ENCODE peak calls at places on chromosomes 16 and 17, in ten cellular contexts. One of them, this sample, is unnamed.

GRCh38 chr16:86195863-86196630 is 297.1 kb downstream of the IRF8 start:
- DNase-seq in ACHN: no peak
- DNase-seq in T-helper 1 cell: no peak
- DNase-seq in activated CD4-positive, alpha-beta T cell treated with anti-CD3 and anti-CD28 coated beads for 36 hours: no peak
- DNase-seq in natural killer cell: no peak
- DNase-seq in hepatic stellate cell: no peak
- DNase-seq in activated T-helper 1 cell treated with anti-CD3 and anti-CD28 coated beads, Interleukin-12 subunit alpha, Interleukin-12 subunit beta, Interleukin-2, Interleukin-4 antibody, amounts not matched to agents 30 ng/mL and 10 ng/mL and 1 ng/mL, durations not matched to agents 14 hours and 24 hours and 36 hours: no peak
- DNase-seq in HEK293T: no peak
- DNase-seq in H9: peak
- DNase-seq in NCI-H1105: no peak
- DNase-seq in this sample: peak

GRCh38 chr17:37787055-37787720 is 42.3 kb upstream of the HNF1B start:
- DNase-seq in ACHN: peak
- DNase-seq in T-helper 1 cell: no peak
- DNase-seq in activated CD4-positive, alpha-beta T cell treated with anti-CD3 and anti-CD28 coated beads for 36 hours: no peak
- DNase-seq in natural killer cell: no peak
- DNase-seq in hepatic stellate cell: no peak
- DNase-seq in activated T-helper 1 cell treated with anti-CD3 and anti-CD28 coated beads, Interleukin-12 subunit alpha, Interleukin-12 subunit beta, Interleukin-2, Interleukin-4 antibody, amounts not matched to agents 30 ng/mL and 10 ng/mL and 1 ng/mL, durations not matched to agents 14 hours and 24 hours and 36 hours: no peak
- DNase-seq in HEK293T: no peak
- DNase-seq in H9: no peak
- DNase-seq in NCI-H1105: no peak
- DNase-seq in this sample: no peak

GRCh38 chr17:32007463-32008298 is 498 bp downstream of the LRRC37B start:
- DNase-seq in ACHN: peak
- DNase-seq in T-helper 1 cell: peak
- DNase-seq in activated CD4-positive, alpha-beta T cell treated with anti-CD3 and anti-CD28 coated beads for 36 hours: peak
- DNase-seq in natural killer cell: peak
- DNase-seq in hepatic stellate cell: peak
- DNase-seq in activated T-helper 1 cell treated with anti-CD3 and anti-CD28 coated beads, Interleukin-12 subunit alpha, Interleukin-12 subunit beta, Interleukin-2, Interleukin-4 antibody, amounts not matched to agents 30 ng/mL and 10 ng/mL and 1 ng/mL, durations not matched to agents 14 hours and 24 hours and 36 hours: peak
- DNase-seq in HEK293T: peak
- DNase-seq in H9: peak
- DNase-seq in NCI-H1105: peak
- DNase-seq in this sample: no peak

GRCh38 chr16:1121009-1121408 is 25.0 kb upstream of the C1QTNF8 start:
- DNase-seq in ACHN: no peak
- DNase-seq in T-helper 1 cell: no peak
- DNase-seq in activated CD4-positive, alpha-beta T cell treated with anti-CD3 and anti-CD28 coated beads for 36 hours: no peak
- DNase-seq in natural killer cell: no peak
- DNase-seq in hepatic stellate cell: no peak
- DNase-seq in activated T-helper 1 cell treated with anti-CD3 and anti-CD28 coated beads, Interleukin-12 subunit alpha, Interleukin-12 subunit beta, Interleukin-2, Interleukin-4 antibody, amounts not matched to agents 30 ng/mL and 10 ng/mL and 1 ng/mL, durations not matched to agents 14 hours and 24 hours and 36 hours: no peak
- DNase-seq in HEK293T: no peak
- DNase-seq in H9: no peak
- DNase-seq in NCI-H1105: no peak
- DNase-seq in this sample: no peak

GRCh38 chr17:68460715-68461114 is 3.4 kb upstream of the WIPI1 start:
- DNase-seq in ACHN: no peak
- DNase-seq in T-helper 1 cell: no peak
- DNase-seq in activated CD4-positive, alpha-beta T cell treated with anti-CD3 and anti-CD28 coated beads for 36 hours: peak
- DNase-seq in natural killer cell: peak
- DNase-seq in hepatic stellate cell: no peak
- DNase-seq in activated T-helper 1 cell treated with anti-CD3 and anti-CD28 coated beads, Interleukin-12 subunit alpha, Interleukin-12 subunit beta, Interleukin-2, Interleukin-4 antibody, amounts not matched to agents 30 ng/mL and 10 ng/mL and 1 ng/mL, durations not matched to agents 14 hours and 24 hours and 36 hours: peak
- DNase-seq in HEK293T: no peak
- DNase-seq in H9: no peak
- DNase-seq in NCI-H1105: no peak
- DNase-seq in this sample: no peak

GRCh38 chr17:76032780-76033108 is 5.6 kb upstream of the EVPL start:
- DNase-seq in ACHN: no peak
- DNase-seq in T-helper 1 cell: no peak
- DNase-seq in activated CD4-positive, alpha-beta T cell treated with anti-CD3 and anti-CD28 coated beads for 36 hours: no peak
- DNase-seq in natural killer cell: no peak
- DNase-seq in hepatic stellate cell: no peak
- DNase-seq in activated T-helper 1 cell treated with anti-CD3 and anti-CD28 coated beads, Interleukin-12 subunit alpha, Interleukin-12 subunit beta, Interleukin-2, Interleukin-4 antibody, amounts not matched to agents 30 ng/mL and 10 ng/mL and 1 ng/mL, durations not matched to agents 14 hours and 24 hours and 36 hours: no peak
- DNase-seq in HEK293T: no peak
- DNase-seq in H9: no peak
- DNase-seq in NCI-H1105: no peak
- DNase-seq in this sample: no peak

GRCh38 chr17:31202968-31203367 is 94.1 kb downstream of the OMG start:
- DNase-seq in ACHN: no peak
- DNase-seq in T-helper 1 cell: no peak
- DNase-seq in activated CD4-positive, alpha-beta T cell treated with anti-CD3 and anti-CD28 coated beads for 36 hours: no peak
- DNase-seq in natural killer cell: no peak
- DNase-seq in hepatic stellate cell: no peak
- DNase-seq in activated T-helper 1 cell treated with anti-CD3 and anti-CD28 coated beads, Interleukin-12 subunit alpha, Interleukin-12 subunit beta, Interleukin-2, Interleukin-4 antibody, amounts not matched to agents 30 ng/mL and 10 ng/mL and 1 ng/mL, durations not matched to agents 14 hours and 24 hours and 36 hours: no peak
- DNase-seq in HEK293T: no peak
- DNase-seq in H9: no peak
- DNase-seq in NCI-H1105: no peak
- DNase-seq in this sample: no peak

GRCh38 chr16:27431773-27432599 is 30.0 kb downstream of the IL21R start:
- DNase-seq in ACHN: no peak
- DNase-seq in T-helper 1 cell: no peak
- DNase-seq in activated CD4-positive, alpha-beta T cell treated with anti-CD3 and anti-CD28 coated beads for 36 hours: peak
- DNase-seq in natural killer cell: peak
- DNase-seq in hepatic stellate cell: no peak
- DNase-seq in activated T-helper 1 cell treated with anti-CD3 and anti-CD28 coated beads, Interleukin-12 subunit alpha, Interleukin-12 subunit beta, Interleukin-2, Interleukin-4 antibody, amounts not matched to agents 30 ng/mL and 10 ng/mL and 1 ng/mL, durations not matched to agents 14 hours and 24 hours and 36 hours: no peak
- DNase-seq in HEK293T: peak
- DNase-seq in H9: peak
- DNase-seq in NCI-H1105: no peak
- DNase-seq in this sample: no peak

GRCh38 chr17:55319933-55320593 is 55.3 kb downstream of the HLF start:
- DNase-seq in ACHN: no peak
- DNase-seq in T-helper 1 cell: no peak
- DNase-seq in activated CD4-positive, alpha-beta T cell treated with anti-CD3 and anti-CD28 coated beads for 36 hours: no peak
- DNase-seq in natural killer cell: no peak
- DNase-seq in hepatic stellate cell: no peak
- DNase-seq in activated T-helper 1 cell treated with anti-CD3 and anti-CD28 coated beads, Interleukin-12 subunit alpha, Interleukin-12 subunit beta, Interleukin-2, Interleukin-4 antibody, amounts not matched to agents 30 ng/mL and 10 ng/mL and 1 ng/mL, durations not matched to agents 14 hours and 24 hours and 36 hours: no peak
- DNase-seq in HEK293T: no peak
- DNase-seq in H9: no peak
- DNase-seq in NCI-H1105: no peak
- DNase-seq in this sample: no peak

GRCh38 chr16:72468582-72468981 is 296.6 kb upstream of the PMFBP1 start:
- DNase-seq in ACHN: no peak
- DNase-seq in T-helper 1 cell: no peak
- DNase-seq in activated CD4-positive, alpha-beta T cell treated with anti-CD3 and anti-CD28 coated beads for 36 hours: no peak
- DNase-seq in natural killer cell: no peak
- DNase-seq in hepatic stellate cell: no peak
- DNase-seq in activated T-helper 1 cell treated with anti-CD3 and anti-CD28 coated beads, Interleukin-12 subunit alpha, Interleukin-12 subunit beta, Interleukin-2, Interleukin-4 antibody, amounts not matched to agents 30 ng/mL and 10 ng/mL and 1 ng/mL, durations not matched to agents 14 hours and 24 hours and 36 hours: no peak
- DNase-seq in HEK293T: no peak
- DNase-seq in H9: no peak
- DNase-seq in NCI-H1105: no peak
- DNase-seq in this sample: no peak

GRCh38 chr17:15377608-15378007 is 36.2 kb upstream of the TEKT3 start:
- DNase-seq in ACHN: no peak
- DNase-seq in T-helper 1 cell: no peak
- DNase-seq in activated CD4-positive, alpha-beta T cell treated with anti-CD3 and anti-CD28 coated beads for 36 hours: no peak
- DNase-seq in natural killer cell: no peak
- DNase-seq in hepatic stellate cell: peak
- DNase-seq in activated T-helper 1 cell treated with anti-CD3 and anti-CD28 coated beads, Interleukin-12 subunit alpha, Interleukin-12 subunit beta, Interleukin-2, Interleukin-4 antibody, amounts not matched to agents 30 ng/mL and 10 ng/mL and 1 ng/mL, durations not matched to agents 14 hours and 24 hours and 36 hours: no peak
- DNase-seq in HEK293T: no peak
- DNase-seq in H9: no peak
- DNase-seq in NCI-H1105: no peak
- DNase-seq in this sample: peak

GRCh38 chr17:80474231-80474932 is 2.0 kb downstream of the NPTX1 start:
- DNase-seq in ACHN: peak
- DNase-seq in T-helper 1 cell: no peak
- DNase-seq in activated CD4-positive, alpha-beta T cell treated with anti-CD3 and anti-CD28 coated beads for 36 hours: peak
- DNase-seq in natural killer cell: no peak
- DNase-seq in hepatic stellate cell: peak
- DNase-seq in activated T-helper 1 cell treated with anti-CD3 and anti-CD28 coated beads, Interleukin-12 subunit alpha, Interleukin-12 subunit beta, Interleukin-2, Interleukin-4 antibody, amounts not matched to agents 30 ng/mL and 10 ng/mL and 1 ng/mL, durations not matched to agents 14 hours and 24 hours and 36 hours: no peak
- DNase-seq in HEK293T: peak
- DNase-seq in H9: no peak
- DNase-seq in NCI-H1105: no peak
- DNase-seq in this sample: peak

GRCh38 chr17:42617956-42618431 is 8.5 kb downstream of the TUBG1 start:
- DNase-seq in ACHN: no peak
- DNase-seq in T-helper 1 cell: no peak
- DNase-seq in activated CD4-positive, alpha-beta T cell treated with anti-CD3 and anti-CD28 coated beads for 36 hours: no peak
- DNase-seq in natural killer cell: no peak
- DNase-seq in hepatic stellate cell: no peak
- DNase-seq in activated T-helper 1 cell treated with anti-CD3 and anti-CD28 coated beads, Interleukin-12 subunit alpha, Interleukin-12 subunit beta, Interleukin-2, Interleukin-4 antibody, amounts not matched to agents 30 ng/mL and 10 ng/mL and 1 ng/mL, durations not matched to agents 14 hours and 24 hours and 36 hours: no peak
- DNase-seq in HEK293T: no peak
- DNase-seq in H9: no peak
- DNase-seq in NCI-H1105: no peak
- DNase-seq in this sample: no peak

GRCh38 chr17:36674278-36674650 is 72.9 kb downstream of the MRM1 start:
- DNase-seq in ACHN: no peak
- DNase-seq in T-helper 1 cell: no peak
- DNase-seq in activated CD4-positive, alpha-beta T cell treated with anti-CD3 and anti-CD28 coated beads for 36 hours: peak
- DNase-seq in natural killer cell: no peak
- DNase-seq in hepatic stellate cell: no peak
- DNase-seq in activated T-helper 1 cell treated with anti-CD3 and anti-CD28 coated beads, Interleukin-12 subunit alpha, Interleukin-12 subunit beta, Interleukin-2, Interleukin-4 antibody, amounts not matched to agents 30 ng/mL and 10 ng/mL and 1 ng/mL, durations not matched to agents 14 hours and 24 hours and 36 hours: peak
- DNase-seq in HEK293T: no peak
- DNase-seq in H9: no peak
- DNase-seq in NCI-H1105: no peak
- DNase-seq in this sample: no peak

GRCh38 chr17:28372203-28372944 is 880 bp downstream of the SARM1 start:
- DNase-seq in ACHN: peak
- DNase-seq in T-helper 1 cell: no peak
- DNase-seq in activated CD4-positive, alpha-beta T cell treated with anti-CD3 and anti-CD28 coated beads for 36 hours: peak
- DNase-seq in natural killer cell: no peak
- DNase-seq in hepatic stellate cell: peak
- DNase-seq in activated T-helper 1 cell treated with anti-CD3 and anti-CD28 coated beads, Interleukin-12 subunit alpha, Interleukin-12 subunit beta, Interleukin-2, Interleukin-4 antibody, amounts not matched to agents 30 ng/mL and 10 ng/mL and 1 ng/mL, durations not matched to agents 14 hours and 24 hours and 36 hours: no peak
- DNase-seq in HEK293T: peak
- DNase-seq in H9: peak
- DNase-seq in NCI-H1105: no peak
- DNase-seq in this sample: no peak

GRCh38 chr16:24035127-24035842 is 199.5 kb downstream of the PRKCB start:
- DNase-seq in ACHN: no peak
- DNase-seq in T-helper 1 cell: no peak
- DNase-seq in activated CD4-positive, alpha-beta T cell treated with anti-CD3 and anti-CD28 coated beads for 36 hours: no peak
- DNase-seq in natural killer cell: peak
- DNase-seq in hepatic stellate cell: no peak
- DNase-seq in activated T-helper 1 cell treated with anti-CD3 and anti-CD28 coated beads, Interleukin-12 subunit alpha, Interleukin-12 subunit beta, Interleukin-2, Interleukin-4 antibody, amounts not matched to agents 30 ng/mL and 10 ng/mL and 1 ng/mL, durations not matched to agents 14 hours and 24 hours and 36 hours: peak
- DNase-seq in HEK293T: no peak
- DNase-seq in H9: no peak
- DNase-seq in NCI-H1105: no peak
- DNase-seq in this sample: no peak